ENCODE peak calls at places on chromosomes 2 and 18, in four cellular contexts. One of them, this sample, is unnamed.

GRCh38 chr2:120758181-120759048 is 22.7 kb downstream of the GLI2 start:
- DNase-seq in GM12878: no peak
- DNase-seq in WTC11: peak; percentile 21
- DNase-seq in K562: no peak
- DNase-seq in this sample: no peak

GRCh38 chr18:621181-621580 is 24.4 kb downstream of the CLUL1 start:
- DNase-seq in GM12878: no peak
- DNase-seq in WTC11: no peak
- DNase-seq in K562: no peak
- DNase-seq in this sample: no peak

GRCh38 chr18:55479656-55480420 is 108.2 kb downstream of the TCF4 start:
- DNase-seq in GM12878: no peak
- DNase-seq in WTC11: no peak
- DNase-seq in K562: no peak
- DNase-seq in this sample: no peak

GRCh38 chr2:111624401-111625156 is 259.4 kb downstream of the ANAPC1 start:
- DNase-seq in GM12878: no peak
- DNase-seq in WTC11: no peak
- DNase-seq in K562: no peak
- DNase-seq in this sample: no peak

GRCh38 chr2:172097557-172098131 is 5.1 kb downstream of the DLX2 start:
- DNase-seq in GM12878: no peak
- DNase-seq in WTC11: no peak
- DNase-seq in K562: peak; percentile 39
- DNase-seq in this sample: no peak

GRCh38 chr18:7164610-7165009 is 47.0 kb upstream of the LAMA1 start:
- DNase-seq in GM12878: no peak
- DNase-seq in WTC11: no peak
- DNase-seq in K562: no peak
- DNase-seq in this sample: no peak

GRCh38 chr2:101258804-101259203 is 6.1 kb downstream of the CNOT11 start:
- DNase-seq in GM12878: no peak
- DNase-seq in WTC11: no peak
- DNase-seq in K562: no peak
- DNase-seq in this sample: no peak

GRCh38 chr2:241853651-241854341 is 4.9 kb downstream of the PDCD1 start:
- DNase-seq in GM12878: no peak
- DNase-seq in WTC11: no peak
- DNase-seq in K562: no peak
- DNase-seq in this sample: no peak

GRCh38 chr2:59435630-59436029 is 1117.8 kb downstream of the BCL11A start:
- DNase-seq in GM12878: no peak
- DNase-seq in WTC11: no peak
- DNase-seq in K562: no peak
- DNase-seq in this sample: no peak

GRCh38 chr2:98308068-98308467 is 38.2 kb upstream of the CNGA3 start:
- DNase-seq in GM12878: no peak
- DNase-seq in WTC11: no peak
- DNase-seq in K562: no peak
- DNase-seq in this sample: no peak

GRCh38 chr18:53715243-53715853 is 509.1 kb downstream of the MBD2 start:
- DNase-seq in GM12878: no peak
- DNase-seq in WTC11: no peak
- DNase-seq in K562: no peak
- DNase-seq in this sample: no peak

GRCh38 chr2:227509824-227510619 is 38.1 kb downstream of the AGFG1 start:
- DNase-seq in GM12878: no peak
- DNase-seq in WTC11: no peak
- DNase-seq in K562: no peak
- DNase-seq in this sample: no peak

GRCh38 chr2:133596701-133597393 is 28.6 kb upstream of the NCKAP5 start:
- DNase-seq in GM12878: no peak
- DNase-seq in WTC11: no peak
- DNase-seq in K562: no peak
- DNase-seq in this sample: no peak

GRCh38 chr2:1701020-1701419 is 43.3 kb downstream of the PXDN start:
- DNase-seq in GM12878: no peak
- DNase-seq in WTC11: no peak
- DNase-seq in K562: no peak
- DNase-seq in this sample: no peak

GRCh38 chr2:213640742-213641425 is 356.6 kb downstream of the SPAG16 start:
- DNase-seq in GM12878: no peak
- DNase-seq in WTC11: no peak
- DNase-seq in K562: no peak
- DNase-seq in this sample: no peak

GRCh38 chr2:221502270-221502973 is 69.7 kb downstream of the EPHA4 start:
- DNase-seq in GM12878: no peak
- DNase-seq in WTC11: no peak
- DNase-seq in K562: no peak
- DNase-seq in this sample: no peak

GRCh38 chr2:115219296-115219695 is 776.9 kb downstream of the DPP10 start:
- DNase-seq in GM12878: no peak
- DNase-seq in WTC11: no peak
- DNase-seq in K562: no peak
- DNase-seq in this sample: no peak

GRCh38 chr2:241084856-241085444 is 17.1 kb downstream of the MTERF4 start:
- DNase-seq in GM12878: no peak
- DNase-seq in WTC11: no peak
- DNase-seq in K562: no peak
- DNase-seq in this sample: no peak

GRCh38 chr2:173982918-173983317 is 17.7 kb upstream of the SP3 start:
- DNase-seq in GM12878: no peak
- DNase-seq in WTC11: no peak
- DNase-seq in K562: no peak
- DNase-seq in this sample: no peak

GRCh38 chr18:34773961-34774754 is 64.1 kb downstream of the DTNA start:
- DNase-seq in GM12878: no peak
- DNase-seq in WTC11: no peak
- DNase-seq in K562: no peak
- DNase-seq in this sample: no peak

GRCh38 chr2:158618859-158619490 is 162.2 kb downstream of the PKP4 start:
- DNase-seq in GM12878: no peak
- DNase-seq in WTC11: no peak
- DNase-seq in K562: no peak
- DNase-seq in this sample: no peak

GRCh38 chr2:200199576-200200263 is 106.8 kb upstream of the SPATS2L start:
- DNase-seq in GM12878: no peak
- DNase-seq in WTC11: peak; percentile 54
- DNase-seq in K562: no peak
- DNase-seq in this sample: no peak

GRCh38 chr2:132670104-132670960 is at the start of gene LYPD1:
- DNase-seq in GM12878: no peak
- DNase-seq in WTC11: peak; percentile 62
- DNase-seq in K562: no peak
- DNase-seq in this sample: peak; percentile 66

GRCh38 chr2:214808961-214809750 is at the start of gene BARD1:
- DNase-seq in GM12878: no peak
- DNase-seq in WTC11: peak; percentile 53
- DNase-seq in K562: peak; percentile 17
- DNase-seq in this sample: no peak

GRCh38 chr2:230411484-230412368 is 4.3 kb upstream of the SP100 start:
- DNase-seq in GM12878: no peak
- DNase-seq in WTC11: peak; percentile 48
- DNase-seq in K562: peak; percentile 76
- DNase-seq in this sample: peak; percentile 72
- TF ChIP-seq ATF2 in GM12878: no peak
- TF ChIP-seq ATF2 in WTC11: no peak
- TF ChIP-seq ATF2 in K562: no peak
- TF ChIP-seq ATF2 in this sample: no peak

DNA sequence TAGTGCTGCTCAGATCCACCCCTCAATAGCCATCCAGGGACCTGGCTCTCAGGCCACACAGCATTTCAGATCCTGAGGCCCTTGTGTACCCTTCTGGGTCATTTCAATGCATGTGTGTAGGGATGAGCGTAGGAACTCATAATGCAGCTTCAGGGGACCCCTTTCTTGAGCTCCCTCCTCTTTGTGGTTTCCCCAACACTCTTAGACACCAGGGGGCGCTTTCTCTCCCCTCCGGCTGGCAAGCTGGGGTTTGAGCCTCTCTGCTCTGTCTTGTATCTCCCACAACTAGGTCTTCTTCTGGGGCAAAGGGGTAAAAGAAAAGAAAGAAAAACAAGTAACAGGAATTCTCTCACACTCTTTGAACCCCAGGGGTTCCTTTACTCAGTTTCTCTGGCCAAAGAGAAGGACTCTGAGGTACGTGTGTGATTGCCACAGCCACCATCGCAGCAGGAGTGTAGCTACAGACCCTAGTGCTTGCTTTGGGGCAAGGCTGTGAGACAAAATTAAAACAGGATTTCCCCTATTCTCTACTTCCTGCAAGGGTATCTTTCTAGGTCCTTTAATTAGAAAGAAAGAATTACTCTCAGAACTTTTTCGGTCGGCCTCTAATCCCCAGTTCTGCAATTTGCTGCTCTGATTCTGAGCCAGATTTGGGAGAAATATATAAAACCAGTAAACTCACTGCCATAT is 38.0 kb downstream of the CABYR start:
- DNase-seq in GM12878: peak; percentile 61
- DNase-seq in WTC11: peak; percentile 85
- DNase-seq in K562: peak; percentile 49
- DNase-seq in this sample: peak; percentile 50
- TF ChIP-seq SP1 in GM12878: peak; percentile 19
- TF ChIP-seq SP1 in WTC11: no peak
- TF ChIP-seq SP1 in K562: no peak
- TF ChIP-seq SP1 in this sample: no peak

DNA sequence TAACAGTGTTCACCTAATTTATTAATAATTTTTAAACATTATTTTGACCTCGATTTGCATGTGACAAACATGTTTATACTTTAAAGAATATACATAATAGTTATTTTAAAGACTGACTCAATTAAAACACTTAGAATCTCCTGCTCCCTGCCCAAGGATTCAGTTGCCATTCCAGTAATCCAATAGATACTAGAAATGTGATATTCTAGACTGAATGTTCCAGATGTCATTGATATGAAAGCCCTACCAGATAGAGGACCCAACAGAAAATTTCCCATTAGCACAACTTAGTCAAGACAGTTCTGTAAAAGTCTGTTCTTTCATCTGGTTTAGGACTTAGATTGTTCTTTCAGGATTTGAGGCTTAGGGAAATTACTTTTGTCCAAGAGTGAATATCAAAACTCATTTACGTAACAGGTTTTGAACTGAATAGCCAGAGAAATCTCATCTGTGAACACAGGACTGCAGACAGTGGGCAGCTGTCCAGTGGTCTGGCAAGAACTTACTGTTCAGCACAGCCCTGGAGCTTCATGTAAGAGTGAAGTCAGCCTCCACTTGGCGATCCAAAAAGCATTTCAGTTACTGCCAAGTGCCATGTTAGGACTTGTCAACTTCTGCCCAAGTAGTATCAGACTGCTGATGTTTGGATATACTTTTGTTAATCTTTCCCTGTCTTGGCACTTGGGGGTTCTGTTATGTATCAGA is 77.5 kb downstream of the OSBPL6 start:
- DNase-seq in GM12878: no peak
- DNase-seq in WTC11: no peak
- DNase-seq in K562: no peak
- DNase-seq in this sample: no peak
- TF ChIP-seq ATF2 in GM12878: no peak
- TF ChIP-seq ATF2 in WTC11: no peak
- TF ChIP-seq ATF2 in K562: no peak
- TF ChIP-seq ATF2 in this sample: no peak

GRCh38 chr18:5977022-5977421 is 81.7 kb upstream of the TMEM200C start:
- DNase-seq in GM12878: no peak
- DNase-seq in WTC11: no peak
- DNase-seq in K562: no peak
- DNase-seq in this sample: no peak
- TF ChIP-seq SP1 in GM12878: no peak
- TF ChIP-seq SP1 in WTC11: no peak
- TF ChIP-seq SP1 in K562: no peak
- TF ChIP-seq SP1 in this sample: no peak

GRCh38 chr18:62637807-62638687 is 77.3 kb upstream of the PHLPP1 start:
- DNase-seq in GM12878: no peak
- DNase-seq in WTC11: peak; percentile 78
- DNase-seq in K562: peak; percentile 69
- DNase-seq in this sample: peak; percentile 23
- TF ChIP-seq ATF2 in GM12878: no peak
- TF ChIP-seq ATF2 in WTC11: no peak
- TF ChIP-seq ATF2 in K562: no peak
- TF ChIP-seq ATF2 in this sample: no peak

DNA sequence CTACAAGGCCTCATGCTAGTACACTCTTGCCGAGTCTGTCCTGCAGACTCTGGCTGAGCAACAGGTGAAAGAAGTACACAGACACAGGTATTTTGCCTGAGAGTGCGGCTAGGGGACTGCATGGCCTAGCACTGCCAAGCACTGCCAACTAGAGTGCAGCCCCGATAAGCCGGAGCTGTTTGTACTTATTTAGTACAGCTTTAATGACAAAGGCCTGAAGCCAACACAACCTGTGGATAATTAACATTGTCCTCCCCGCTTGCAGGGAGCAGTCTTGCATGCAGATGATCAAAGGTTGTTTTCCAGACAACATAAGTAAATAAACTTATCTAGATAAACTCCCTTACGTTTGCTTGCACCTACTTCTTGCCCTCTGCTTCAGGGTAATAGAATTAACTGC is 63.7 kb upstream of the MMADHC start:
- DNase-seq in GM12878: no peak
- DNase-seq in WTC11: no peak
- DNase-seq in K562: no peak
- DNase-seq in this sample: no peak
- TF ChIP-seq SP1 in GM12878: no peak
- TF ChIP-seq SP1 in WTC11: no peak
- TF ChIP-seq SP1 in K562: no peak
- TF ChIP-seq SP1 in this sample: no peak

GRCh38 chr18:76801567-76802505 is 20.5 kb upstream of the ZNF236 start:
- DNase-seq in GM12878: no peak
- DNase-seq in WTC11: peak; percentile 77
- DNase-seq in K562: peak; percentile 71
- DNase-seq in this sample: peak; percentile 88
- TF ChIP-seq ATF2 in GM12878: no peak
- TF ChIP-seq ATF2 in WTC11: no peak
- TF ChIP-seq ATF2 in K562: no peak
- TF ChIP-seq ATF2 in this sample: no peak

DNA sequence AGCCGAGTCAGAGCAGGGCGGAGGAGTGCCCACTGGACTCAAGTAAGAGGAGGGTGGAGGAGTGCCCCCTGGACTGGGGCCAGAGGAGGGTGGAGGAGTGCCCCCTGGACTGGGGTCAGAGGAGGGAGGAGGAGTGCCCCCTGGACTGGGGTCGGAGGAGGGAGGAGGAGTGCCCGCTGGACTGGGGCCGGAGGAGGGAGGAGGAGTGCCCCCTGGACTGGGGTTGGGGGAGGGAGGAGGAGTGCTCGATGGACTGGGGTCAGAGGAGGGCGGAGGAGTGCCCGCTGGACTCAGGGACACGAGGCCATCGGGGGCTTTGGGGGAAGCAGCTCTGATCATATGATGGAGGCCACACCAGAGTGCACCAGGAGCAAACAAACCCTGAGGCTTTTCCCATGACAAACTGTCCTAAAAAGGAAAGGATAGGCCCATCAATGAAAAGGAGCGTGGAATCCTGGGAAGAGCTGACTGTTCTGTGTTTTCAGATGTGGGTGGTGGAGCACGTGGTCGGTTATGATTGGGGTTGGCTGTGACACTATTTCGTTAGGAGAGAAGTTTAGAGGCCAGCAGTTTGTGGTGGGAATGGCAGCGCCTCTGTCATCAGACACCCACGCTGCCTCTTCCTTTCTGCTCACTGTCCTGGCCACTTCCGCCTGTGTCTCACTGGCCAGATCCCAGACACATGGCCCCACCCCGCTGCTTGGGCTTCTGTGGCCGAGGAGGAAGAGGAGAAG is 24.5 kb upstream of the HPCAL1 start:
- DNase-seq in GM12878: no peak
- DNase-seq in WTC11: no peak
- DNase-seq in K562: peak; percentile 84
- DNase-seq in this sample: no peak
- TF ChIP-seq SP1 in GM12878: no peak
- TF ChIP-seq SP1 in WTC11: no peak
- TF ChIP-seq SP1 in K562: no peak
- TF ChIP-seq SP1 in this sample: no peak